ENCODE peak calls at places on chromosomes 16 and 17, in five cellular contexts. M is A549, A is right atrium auricular region, J is GM13976, O is HL-60. Y is an unnamed sample.
A peak's percentile ranks its signal among the peaks of the same experiment; 100 is the strongest.

GRCh38 chr17:71412803-71413202 is 708.0 kb upstream of the SOX9 start:
- DNase-seq in A (no peak), M (peak; percentile 84), O (no peak), J (no peak), Y (no peak)

GRCh38 chr17:2885751-2886150 is 89.5 kb downstream of the RAP1GAP2 start:
- DNase-seq in J (no peak), A (no peak), O (no peak), M (no peak), Y (no peak)

GRCh38 chr17:14827394-14827793 is 437.7 kb downstream of the PMP22 start:
- DNase-seq in M (no peak), J (no peak), O (no peak), A (no peak), Y (no peak)

GRCh38 chr16:9125658-9126492 is 34.4 kb downstream of the HAPSTR1 start:
- DNase-seq in M (no peak), O (no peak), J (no peak), A (peak; percentile 38), Y (no peak)

GRCh38 chr16:7161886-7162285 is 170.8 kb upstream of the RBFOX1 start:
- DNase-seq in J (no peak), M (no peak), O (no peak), A (no peak), Y (no peak)

GRCh38 chr16:84156342-84156784 is 11.3 kb downstream of the DNAAF1 start:
- DNase-seq in J (no peak), A (no peak), O (no peak), M (no peak), Y (no peak)

GRCh38 chr17:56830726-56831363 is 2.9 kb downstream of the C17orf67 start:
- DNase-seq in J (no peak), M (no peak), A (no peak), O (no peak), Y (no peak)

GRCh38 chr16:24537474-24538337 is 1.7 kb upstream of the RBBP6 start:
- DNase-seq in J (no peak), M (peak; percentile 80), O (no peak), A (no peak), Y (no peak)

GRCh38 chr17:11144358-11145233 is 96.4 kb upstream of the SHISA6 start:
- DNase-seq in O (peak; percentile 2), J (no peak), A (no peak), M (peak; percentile 63), Y (no peak)

GRCh38 chr16:29753516-29753915 is 7.7 kb upstream of the C16orf54 start:
- DNase-seq in A (no peak), O (no peak), J (no peak), M (no peak), Y (no peak)

GRCh38 chr17:31425646-31426045 is 34.2 kb downstream of the RAB11FIP4 start:
- DNase-seq in A (no peak), O (no peak), M (no peak), J (no peak), Y (no peak)

GRCh38 chr17:48052956-48053757 is 5.0 kb downstream of the NFE2L1 start:
- DNase-seq in J (no peak), M (no peak), A (peak; percentile 83), O (no peak), Y (no peak)

GRCh38 chr16:85929259-85929704 is 30.3 kb downstream of the IRF8 start:
- DNase-seq in O (no peak), A (no peak), M (no peak), J (no peak), Y (no peak)

GRCh38 chr17:61390479-61390791 is 9.2 kb upstream of the TBX2 start:
- DNase-seq in A (no peak), M (no peak), O (no peak), J (no peak), Y (no peak)

GRCh38 chr17:39763046-39763800 is 25.5 kb downstream of the GRB7 start:
- DNase-seq in M (no peak), J (no peak), O (no peak), A (no peak), Y (no peak)

GRCh38 chr17:574061-574460 is 140.6 kb downstream of the VPS53 start:
- DNase-seq in A (no peak), M (no peak), J (no peak), O (no peak), Y (no peak)

GRCh38 chr17:58969156-58969555 is 137.5 kb downstream of the TRIM37 start:
- DNase-seq in M (no peak), J (no peak), A (no peak), O (no peak), Y (no peak)

GRCh38 chr17:59174671-59175070 is 19.1 kb downstream of the PRR11 start:
- DNase-seq in O (no peak), A (no peak), M (no peak), J (no peak), Y (no peak)

GRCh38 chr16:84514295-84514873 is 9.9 kb upstream of the MEAK7 start:
- DNase-seq in M (no peak), A (no peak), O (no peak), J (no peak), Y (no peak)

GRCh38 chr17:66930933-66931332 is 33.6 kb upstream of the CACNG4 start:
- DNase-seq in J (no peak), O (no peak), A (no peak), M (peak; percentile 48), Y (no peak)

GRCh38 chr17:73562896-73563295 is 81.3 kb downstream of the SDK2 start:
- DNase-seq in M (no peak), J (no peak), A (no peak), O (no peak), Y (no peak)

DNA sequence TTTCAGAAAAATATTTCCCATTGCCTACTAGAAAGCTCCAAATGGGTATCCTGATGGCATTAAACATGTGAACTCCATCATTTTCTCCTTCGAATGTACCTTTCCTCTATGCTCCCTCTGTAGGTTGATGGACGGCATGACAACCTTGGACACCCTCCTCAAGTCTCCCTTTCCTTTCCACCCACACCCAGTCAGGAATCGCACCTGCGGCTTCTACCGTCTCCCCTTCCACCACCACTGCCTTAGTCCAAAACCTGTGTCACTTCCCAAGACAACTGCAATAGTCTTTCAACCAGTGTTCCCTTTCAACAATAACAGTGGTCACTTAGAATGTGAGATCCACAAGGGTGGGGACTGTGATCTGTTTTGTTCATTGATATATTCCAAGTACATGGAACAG is 233.1 kb upstream of the AXIN2 start:
- DNase-seq in O (peak; percentile 11), M (peak; percentile 63), A (no peak), J (no peak), Y (no peak)
- TF ChIP-seq CTCF in O (peak; percentile 23), M (peak; percentile 53), A (no peak), J (peak; percentile 27), Y (no peak)

DNA sequence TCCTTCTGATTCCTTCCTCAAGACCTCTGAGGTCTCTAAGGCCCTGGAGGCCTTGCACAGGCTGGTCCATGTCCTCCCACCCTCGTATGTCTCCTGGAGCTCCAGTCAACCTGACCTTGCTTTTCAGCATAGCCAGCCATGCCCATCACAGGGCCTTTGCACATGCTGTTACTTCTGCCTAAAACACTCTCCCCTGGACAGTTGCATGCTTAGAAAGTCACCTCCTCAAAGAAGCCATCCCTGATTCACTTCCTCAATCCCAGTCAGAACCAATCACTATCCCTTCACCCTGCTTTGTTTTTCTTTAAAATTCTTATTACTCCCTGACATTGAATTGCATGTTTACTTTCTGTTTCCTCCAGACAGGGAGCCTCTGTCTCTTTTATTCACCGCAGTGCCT is 322.1 kb upstream of the CCL2 start:
- DNase-seq in O (no peak), A (no peak), J (no peak), M (no peak), Y (no peak)
- TF ChIP-seq CTCF in O (no peak), A (no peak), J (no peak), M (no peak), Y (no peak)

GRCh38 chr17:7329360-7330098 is 394 bp upstream of the NEURL4 start:
- DNase-seq in J (peak; percentile 96), A (peak; percentile 97), M (peak; percentile 100), O (peak; percentile 94), Y (peak; percentile 95)
- TF ChIP-seq CTCF in J (no peak), A (no peak), M (no peak), O (no peak), Y (no peak)

GRCh38 chr16:57204675-57205074 is 18.5 kb downstream of the RSPRY1 start:
- DNase-seq in J (no peak), O (no peak), A (no peak), M (no peak), Y (no peak)
- TF ChIP-seq CTCF in J (no peak), O (no peak), A (no peak), M (no peak), Y (no peak)

GRCh38 chr17:5019475-5019956 is 15.7 kb downstream of the SLC52A1 start:
- DNase-seq in M (no peak), J (peak; percentile 66), A (no peak), O (no peak), Y (no peak)
- TF ChIP-seq CTCF in M (peak; percentile 9), J (peak; percentile 19), A (no peak), O (no peak), Y (peak; percentile 1)

DNA sequence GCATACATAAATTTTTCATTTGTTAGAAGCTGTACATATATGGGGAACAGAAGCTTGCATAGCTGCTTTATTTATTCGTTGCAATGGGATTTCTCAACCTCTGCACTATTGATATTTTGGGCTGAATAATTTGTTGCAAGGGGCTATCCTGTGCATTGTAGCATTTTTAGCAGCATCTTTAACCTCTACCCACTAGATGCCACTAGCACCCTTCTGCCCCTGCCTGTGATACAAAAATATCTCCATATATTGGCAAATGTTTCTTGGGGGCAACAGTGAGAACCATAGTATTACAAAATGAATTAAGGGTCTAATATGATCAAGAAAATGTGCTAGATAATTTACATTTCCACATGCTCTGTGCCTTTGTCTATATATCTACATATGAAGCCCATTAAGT is 1401.0 kb downstream of the CDH11 start:
- DNase-seq in O (no peak), A (no peak), M (no peak), J (no peak), Y (no peak)
- TF ChIP-seq CTCF in O (no peak), A (no peak), M (no peak), J (no peak), Y (no peak)

GRCh38 chr17:63659850-63660249 is 37.6 kb downstream of the MAP3K3 start:
- DNase-seq in A (no peak), J (no peak), M (no peak), O (no peak), Y (no peak)
- TF ChIP-seq CTCF in A (no peak), J (no peak), M (no peak), O (no peak), Y (no peak)

GRCh38 chr16:68364601-68364998 is 53.8 kb downstream of the PRMT7 start:
- DNase-seq in J (no peak), A (no peak), M (no peak), O (no peak), Y (no peak)
- TF ChIP-seq CTCF in J (no peak), A (no peak), M (no peak), O (no peak), Y (no peak)

Y was measured in GM10248.